ENCODE peak calls at places on chromosomes 2 and 18, in four cellular contexts. One of them, this sample, is unnamed.

GRCh38 chr2:17317439-17317976 is 200.7 kb downstream of the RAD51AP2 start:
- DNase-seq in ovary: no peak
- DNase-seq in thyroid gland: peak
- DNase-seq in NT2/D1: no peak
- DNase-seq in this sample: no peak

GRCh38 chr2:170812716-170813585 is 3.7 kb upstream of the GAD1 start:
- DNase-seq in NT2/D1: peak
- DNase-seq in ovary: peak
- DNase-seq in thyroid gland: peak
- DNase-seq in this sample: no peak

GRCh38 chr2:180696005-180696404 is 284.4 kb upstream of the UBE2E3 start:
- DNase-seq in thyroid gland: no peak
- DNase-seq in NT2/D1: no peak
- DNase-seq in ovary: no peak
- DNase-seq in this sample: no peak

GRCh38 chr2:220077488-220077887 is 450.1 kb downstream of the SLC4A3 start:
- DNase-seq in ovary: no peak
- DNase-seq in thyroid gland: no peak
- DNase-seq in NT2/D1: no peak
- DNase-seq in this sample: no peak

GRCh38 chr18:51066273-51066672 is 36.3 kb downstream of the SMAD4 start:
- DNase-seq in NT2/D1: no peak
- DNase-seq in thyroid gland: no peak
- DNase-seq in ovary: no peak
- DNase-seq in this sample: no peak

GRCh38 chr2:169298007-169298406 is 64.3 kb downstream of the LRP2 start:
- DNase-seq in NT2/D1: no peak
- DNase-seq in thyroid gland: no peak
- DNase-seq in ovary: no peak
- DNase-seq in this sample: no peak

GRCh38 chr2:175167076-175167791 is 769 bp downstream of the ATF2 start:
- DNase-seq in ovary: peak
- DNase-seq in NT2/D1: peak
- DNase-seq in thyroid gland: peak
- DNase-seq in this sample: peak

GRCh38 chr2:11914455-11914854 is 168.0 kb downstream of the LPIN1 start:
- DNase-seq in NT2/D1: no peak
- DNase-seq in thyroid gland: no peak
- DNase-seq in ovary: no peak
- DNase-seq in this sample: no peak

GRCh38 chr2:15733867-15734765 is 142.4 kb downstream of the DDX1 start:
- DNase-seq in NT2/D1: no peak
- DNase-seq in ovary: no peak
- DNase-seq in thyroid gland: no peak
- DNase-seq in this sample: no peak

GRCh38 chr2:171515672-171516298 is 6.5 kb upstream of the CYBRD1 start:
- DNase-seq in NT2/D1: no peak
- DNase-seq in thyroid gland: no peak
- DNase-seq in ovary: no peak
- DNase-seq in this sample: no peak

GRCh38 chr2:172846551-172846950 is 110.9 kb downstream of the RAPGEF4 start:
- DNase-seq in NT2/D1: no peak
- DNase-seq in thyroid gland: no peak
- DNase-seq in ovary: no peak
- DNase-seq in this sample: no peak

GRCh38 chr2:100875516-100876230 is 55.7 kb downstream of the NPAS2 start:
- DNase-seq in thyroid gland: peak
- DNase-seq in NT2/D1: no peak
- DNase-seq in ovary: no peak
- DNase-seq in this sample: no peak

GRCh38 chr2:119758881-119759450 is 756 bp upstream of the PTPN4 start:
- DNase-seq in NT2/D1: no peak
- DNase-seq in thyroid gland: no peak
- DNase-seq in ovary: no peak
- DNase-seq in this sample: no peak

GRCh38 chr2:236870401-236870800 is 215.3 kb upstream of the COPS8 start:
- DNase-seq in NT2/D1: no peak
- DNase-seq in ovary: no peak
- DNase-seq in thyroid gland: no peak
- DNase-seq in this sample: no peak

GRCh38 chr2:239138610-239139009 is 262.2 kb downstream of the HDAC4 start:
- DNase-seq in ovary: no peak
- DNase-seq in NT2/D1: no peak
- DNase-seq in thyroid gland: no peak
- DNase-seq in this sample: no peak

GRCh38 chr2:118046628-118047210 is 32.8 kb upstream of the CCDC93 start:
- DNase-seq in ovary: no peak
- DNase-seq in thyroid gland: no peak
- DNase-seq in NT2/D1: peak
- DNase-seq in this sample: no peak

GRCh38 chr2:174025271-174026121 is 60.3 kb upstream of the SP3 start:
- DNase-seq in NT2/D1: no peak
- DNase-seq in thyroid gland: peak
- DNase-seq in ovary: peak
- DNase-seq in this sample: peak

GRCh38 chr2:189661148-189661956 is at the start of gene ASNSD1:
- DNase-seq in ovary: peak
- DNase-seq in NT2/D1: peak
- DNase-seq in thyroid gland: peak
- DNase-seq in this sample: peak

GRCh38 chr2:189659734-189660133 is 1.5 kb upstream of the ASNSD1 start:
- DNase-seq in ovary: no peak
- DNase-seq in NT2/D1: no peak
- DNase-seq in thyroid gland: no peak
- DNase-seq in this sample: no peak

GRCh38 chr2:189661957-189662321 is 680 bp downstream of the ASNSD1 start:
- DNase-seq in thyroid gland: no peak
- DNase-seq in NT2/D1: no peak
- DNase-seq in ovary: no peak
- DNase-seq in this sample: no peak

GRCh38 chr2:189660803-189661147 is 484 bp upstream of the ASNSD1 start:
- DNase-seq in ovary: no peak
- DNase-seq in NT2/D1: no peak
- DNase-seq in thyroid gland: no peak
- DNase-seq in this sample: no peak

DNA sequence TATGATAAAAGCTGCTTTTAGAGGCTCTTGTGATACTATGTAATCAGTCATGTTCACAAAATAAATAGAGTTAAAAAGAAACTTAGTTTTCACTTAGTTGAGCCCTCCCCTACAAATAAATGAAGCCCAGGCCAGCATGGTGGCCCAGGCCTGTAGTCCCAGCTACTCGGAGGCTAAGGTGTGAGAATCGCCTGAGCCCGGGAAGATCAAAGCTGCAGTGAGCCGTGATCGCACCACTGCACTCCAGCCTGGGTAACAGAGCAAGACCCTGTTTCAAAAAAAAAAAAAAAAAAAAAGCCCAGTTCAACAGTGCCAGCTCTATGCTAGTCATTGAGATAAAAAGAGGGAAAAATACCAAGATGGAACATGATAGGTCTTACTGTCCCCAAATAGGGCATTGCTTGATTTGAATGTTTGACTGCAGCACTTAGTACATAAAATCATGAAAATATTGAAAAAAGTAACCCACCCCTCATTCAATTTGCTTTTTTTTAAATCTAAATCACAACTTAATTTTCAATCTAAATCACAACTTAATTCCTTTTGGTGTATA is 1.5 kb downstream of the ASNSD1 start:
- DNase-seq in NT2/D1: no peak
- DNase-seq in ovary: no peak
- DNase-seq in thyroid gland: peak
- DNase-seq in this sample: no peak
- H3K4me3 ChIP-seq in NT2/D1: peak
- H3K4me3 ChIP-seq in ovary: peak
- H3K4me3 ChIP-seq in thyroid gland: peak
- H3K4me3 ChIP-seq in this sample: peak

GRCh38 chr2:201415149-201415548 is 36.1 kb downstream of the TRAK2 start:
- DNase-seq in thyroid gland: no peak
- DNase-seq in ovary: no peak
- DNase-seq in NT2/D1: no peak
- DNase-seq in this sample: no peak

GRCh38 chr2:201411421-201411820 is 39.8 kb downstream of the TRAK2 start:
- DNase-seq in thyroid gland: no peak
- DNase-seq in ovary: no peak
- DNase-seq in NT2/D1: no peak
- DNase-seq in this sample: no peak

GRCh38 chr2:201413552-201413951 is 37.7 kb downstream of the TRAK2 start:
- DNase-seq in thyroid gland: no peak
- DNase-seq in NT2/D1: no peak
- DNase-seq in ovary: no peak
- DNase-seq in this sample: no peak

GRCh38 chr2:201414099-201415023 is 36.9 kb downstream of the TRAK2 start:
- DNase-seq in NT2/D1: no peak
- DNase-seq in thyroid gland: no peak
- DNase-seq in ovary: no peak
- DNase-seq in this sample: no peak

GRCh38 chr2:201413143-201413542 is 38.1 kb downstream of the TRAK2 start:
- DNase-seq in NT2/D1: no peak
- DNase-seq in thyroid gland: no peak
- DNase-seq in ovary: no peak
- DNase-seq in this sample: no peak
- H3K4me3 ChIP-seq in NT2/D1: no peak
- H3K4me3 ChIP-seq in thyroid gland: no peak
- H3K4me3 ChIP-seq in ovary: no peak
- H3K4me3 ChIP-seq in this sample: no peak

GRCh38 chr2:216031960-216032689 is 18.8 kb upstream of the MREG start:
- DNase-seq in thyroid gland: no peak
- DNase-seq in ovary: no peak
- DNase-seq in NT2/D1: no peak
- DNase-seq in this sample: no peak
- H3K4me3 ChIP-seq in thyroid gland: no peak
- H3K4me3 ChIP-seq in ovary: no peak
- H3K4me3 ChIP-seq in NT2/D1: no peak
- H3K4me3 ChIP-seq in this sample: no peak

DNA sequence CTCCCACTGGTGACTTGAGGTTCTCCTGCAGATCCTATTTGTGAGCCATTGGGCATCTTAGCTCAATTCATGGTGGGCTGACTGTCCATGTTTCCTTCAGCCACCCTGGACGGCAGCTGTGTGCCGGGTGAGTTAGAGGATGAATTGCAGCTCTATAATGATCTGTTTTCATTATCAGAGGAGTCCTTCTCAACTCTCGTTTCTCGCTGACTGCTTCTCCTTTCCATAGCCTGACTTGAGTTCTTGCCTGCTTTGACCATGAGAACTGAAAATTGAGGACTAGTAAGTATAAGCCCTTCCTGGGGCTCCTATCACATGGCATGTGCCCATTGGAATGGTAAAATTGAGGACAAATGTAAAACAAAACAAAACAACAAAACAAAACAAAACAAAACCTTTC is 121.8 kb downstream of the CDC42EP3 start:
- DNase-seq in NT2/D1: no peak
- DNase-seq in thyroid gland: no peak
- DNase-seq in ovary: no peak
- DNase-seq in this sample: no peak
- H3K4me3 ChIP-seq in NT2/D1: no peak
- H3K4me3 ChIP-seq in thyroid gland: no peak
- H3K4me3 ChIP-seq in ovary: no peak
- H3K4me3 ChIP-seq in this sample: no peak

DNA sequence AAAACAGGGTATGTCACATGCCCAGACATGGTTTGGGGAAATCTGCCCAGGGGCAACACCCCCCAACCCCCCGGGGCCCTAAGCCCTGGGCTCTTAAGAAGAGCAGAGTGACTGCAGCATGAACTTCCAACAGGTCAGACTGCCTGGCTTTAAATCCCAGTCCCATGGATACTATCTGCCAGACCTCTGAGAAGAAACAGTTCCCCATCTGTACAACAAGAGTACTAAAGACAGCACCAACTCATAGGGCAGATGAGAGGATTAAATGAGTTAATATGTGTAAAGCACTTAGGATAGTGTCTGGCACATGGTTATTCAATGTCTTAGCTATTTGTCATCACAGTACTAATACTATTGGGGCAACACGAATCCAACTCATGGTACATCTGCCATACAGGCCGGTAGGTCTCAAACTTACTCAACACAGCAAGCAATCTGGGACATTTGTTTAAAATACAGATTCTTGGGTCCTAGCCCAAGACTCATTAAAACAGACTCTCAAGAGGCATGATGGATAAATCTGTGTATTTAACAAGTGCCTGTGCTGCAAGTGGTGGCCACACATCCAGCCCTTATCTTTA is 23.4 kb downstream of the CDH2 start:
- DNase-seq in ovary: no peak
- DNase-seq in thyroid gland: no peak
- DNase-seq in NT2/D1: no peak
- DNase-seq in this sample: no peak
- H3K4me3 ChIP-seq in ovary: no peak
- H3K4me3 ChIP-seq in thyroid gland: no peak
- H3K4me3 ChIP-seq in NT2/D1: no peak
- H3K4me3 ChIP-seq in this sample: no peak

This sample was measured in uterus.